ENCODE peak calls at places on chromosomes 7 and 10, in eight cellular contexts. E is HepG2, N is Peyer's patch, Q is A549, F is sigmoid colon, X is adrenal gland, J is stomach, A is ovary. D is an unnamed sample.
A peak's percentile ranks its signal among the peaks of the same experiment; 100 is the strongest.

GRCh38 chr7:84484502-84485079 is 290.0 kb upstream of the SEMA3A start:
- DNase-seq in E (no peak), N (no peak), Q (peak; percentile 43), F (no peak), X (no peak), J (no peak), A (no peak), D (no peak)

GRCh38 chr10:485776-486572 is 203.5 kb downstream of the DIP2C start:
- DNase-seq in E (no peak), N (no peak), Q (no peak), F (peak; percentile 86), X (no peak), J (peak; percentile 23), A (peak; percentile 57), D (no peak)

GRCh38 chr7:2003931-2004812 is 228.6 kb downstream of the MAD1L1 start:
- DNase-seq in E (no peak), N (peak; percentile 28), Q (no peak), F (peak; percentile 52), X (peak; percentile 4), J (no peak), A (peak; percentile 14), D (peak; percentile 8)

GRCh38 chr10:74743401-74743800 is 83.0 kb upstream of the KAT6B start:
- DNase-seq in E (peak; percentile 35), N (no peak), Q (no peak), F (no peak), X (no peak), J (no peak), A (no peak), D (no peak)

GRCh38 chr10:67912330-67912946 is 28.0 kb downstream of the SIRT1 start:
- DNase-seq in E (no peak), N (no peak), Q (no peak), F (no peak), X (no peak), J (no peak), A (no peak), D (no peak)

GRCh38 chr10:88131561-88132139 is 268.2 kb downstream of the PTEN start:
- DNase-seq in E (no peak), N (no peak), Q (no peak), F (no peak), X (peak; percentile 35), J (peak; percentile 94), A (no peak), D (peak; percentile 38)

GRCh38 chr10:125514206-125515162 is 168.5 kb downstream of the TEX36 start:
- DNase-seq in E (no peak), N (no peak), Q (no peak), F (no peak), X (peak; percentile 82), J (no peak), A (no peak), D (no peak)

GRCh38 chr10:46020871-46021553 is 9.4 kb downstream of the NCOA4 start:
- DNase-seq in E (peak; percentile 92), N (no peak), Q (no peak), F (no peak), X (no peak), J (no peak), A (no peak), D (no peak)

GRCh38 chr7:97116308-97116707 is 1.2 kb upstream of the SDHAF3 start:
- DNase-seq in E (no peak), N (no peak), Q (no peak), F (no peak), X (no peak), J (no peak), A (no peak), D (no peak)

GRCh38 chr7:101201695-101202602 is 1.1 kb upstream of the MOGAT3 start:
- DNase-seq in E (peak; percentile 48), N (peak; percentile 93), Q (no peak), F (no peak), X (no peak), J (peak; percentile 34), A (no peak), D (no peak)
- TF ChIP-seq POLR2A in E (peak; percentile 66), N (peak; percentile 87), Q (no peak), F (no peak), X (no peak), J (no peak), A (no peak), D (no peak)

GRCh38 chr7:98872328-98872924 is 2.6 kb upstream of the TMEM130 start:
- DNase-seq in E (peak; percentile 57), N (no peak), Q (peak; percentile 58), F (peak; percentile 3), X (no peak), J (no peak), A (no peak), D (no peak)

GRCh38 chr7:98869001-98869373 is 827 bp downstream of the TMEM130 start:
- DNase-seq in E (no peak), N (no peak), Q (no peak), F (no peak), X (no peak), J (no peak), A (no peak), D (no peak)

GRCh38 chr7:98869374-98870070 is at the start of gene TMEM130:
- DNase-seq in E (no peak), N (peak; percentile 42), Q (no peak), F (peak; percentile 30), X (no peak), J (no peak), A (no peak), D (no peak)

GRCh38 chr7:98870071-98870651 is 347 bp upstream of the TMEM130 start:
- DNase-seq in E (no peak), N (peak; percentile 49), Q (peak; percentile 47), F (peak; percentile 66), X (peak; percentile 64), J (no peak), A (no peak), D (peak; percentile 20)

DNA sequence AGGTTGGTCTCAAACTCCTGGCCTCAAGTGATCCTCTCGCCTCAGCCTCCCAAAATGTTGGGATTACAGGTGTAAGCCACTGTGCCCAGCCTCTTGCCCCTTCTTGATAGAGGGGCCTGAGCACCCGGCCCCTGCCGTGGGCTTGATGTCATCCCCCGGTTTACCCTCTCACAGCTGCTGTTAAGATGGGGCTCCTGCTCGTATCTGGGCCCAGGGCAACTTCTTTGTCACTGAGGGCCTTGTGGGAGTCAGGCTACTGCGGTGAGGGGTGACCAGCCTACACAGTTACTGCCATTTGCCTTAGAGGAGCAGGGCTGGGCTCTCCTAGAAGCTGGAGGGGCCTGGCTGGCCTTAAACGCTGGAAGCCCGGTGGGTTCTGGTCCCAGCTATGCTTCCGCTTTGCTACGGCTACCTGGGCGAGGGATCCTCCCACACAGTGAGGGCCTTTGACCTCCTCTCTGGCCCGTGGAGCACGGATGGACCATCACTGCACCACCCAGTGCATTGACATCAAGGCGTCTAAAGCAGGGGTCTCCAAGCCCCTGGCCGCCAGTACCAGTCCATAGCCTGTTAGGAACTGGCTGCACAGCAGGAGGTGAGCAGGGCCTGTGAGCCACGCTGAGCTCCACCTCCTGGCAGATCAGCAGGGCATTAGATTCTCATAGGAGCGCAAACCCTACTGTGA is 1.1 kb upstream of the TMEM130 start:
- DNase-seq in E (no peak), N (no peak), Q (no peak), F (peak; percentile 50), X (no peak), J (no peak), A (no peak), D (no peak)
- TF ChIP-seq CTCF in E (peak; percentile 16), N (no peak), Q (no peak), F (no peak), X (no peak), J (no peak), A (no peak), D (no peak)

DNA sequence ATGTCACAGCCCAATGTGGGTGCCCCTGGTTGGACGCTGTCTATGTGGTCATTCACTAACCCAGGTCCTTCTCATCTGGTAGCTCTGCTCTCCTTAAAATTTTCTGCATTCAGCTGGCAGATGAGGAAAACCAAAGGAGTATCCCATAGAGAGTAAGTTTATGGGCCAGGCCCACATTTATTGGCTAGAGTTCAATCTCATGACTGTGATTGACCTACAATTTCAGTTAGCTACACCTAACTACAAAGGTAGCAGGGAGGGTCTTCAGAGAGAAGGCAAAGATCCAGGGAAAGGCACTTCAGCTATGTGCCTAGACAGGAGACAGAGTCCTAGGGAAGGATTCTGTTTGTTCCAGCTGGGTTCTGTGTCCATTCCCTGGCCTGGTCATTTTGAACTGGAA is 23.7 kb upstream of the PPIF start:
- DNase-seq in E (no peak), N (no peak), Q (no peak), F (no peak), X (no peak), J (no peak), A (no peak), D (no peak)
- H3K27ac ChIP-seq in E (no peak overlapping the region), N (no peak overlapping the region), Q (no peak overlapping the region), F (peak overlapping the region; percentile 1), X (no peak overlapping the region), J (peak overlapping the region; percentile 24), A (no peak overlapping the region), D (no peak overlapping the region)

DNA sequence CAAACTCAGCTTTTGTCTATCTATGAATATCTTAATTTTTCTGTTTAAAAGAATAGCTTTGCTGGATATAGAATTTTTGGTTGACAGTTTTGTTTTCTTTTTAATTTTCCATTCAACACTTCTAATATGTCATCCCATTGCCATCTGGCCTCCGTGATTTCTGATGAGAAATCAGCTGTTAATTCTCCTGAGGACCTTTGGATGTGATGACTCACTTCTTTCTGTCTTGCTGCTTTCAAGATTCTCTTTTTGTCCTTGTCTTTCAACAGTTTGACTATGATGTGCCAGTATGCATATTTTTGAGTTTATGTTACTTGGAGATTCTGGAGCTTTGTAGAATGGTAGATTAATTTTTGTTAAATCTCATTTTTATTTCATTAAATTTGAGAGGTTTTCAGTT is 38.4 kb downstream of the ZNF518A start:
- DNase-seq in E (no peak), N (no peak), Q (peak; percentile 3), F (no peak), X (no peak), J (no peak), A (no peak), D (no peak)
- TF ChIP-seq POLR2A in E (no peak), N (no peak), Q (no peak), F (no peak), X (no peak), J (no peak), A (no peak), D (no peak)

D was measured in uterus.